ENCODE peak calls at places on chromosomes 5 and 9, in four cellular contexts. S is T follicular helper cell; Q is stimulated activated CD4-positive, alpha-beta T cell treated with anti-CD3 and anti-CD28 coated beads, Interleukin-2, amount 100 ng/mL, for 48 hours; P is mucosa of gallbladder. C is an unnamed sample.

GRCh38 chr9:71619926-71620325 is 148.4 kb downstream of the CEMIP2 start:
- DNase-seq in S (no peak), Q (no peak), P (no peak), C (no peak)

GRCh38 chr5:134948929-134949328 is 18.8 kb upstream of the CATSPER3 start:
- DNase-seq in Q (no peak), P (no peak), S (no peak), C (no peak)

GRCh38 chr5:79956173-79956670 is 34.8 kb downstream of the MTX3 start:
- DNase-seq in Q (no peak), S (no peak), P (no peak), C (no peak)

GRCh38 chr5:79172269-79172668 is 60.7 kb downstream of the BHMT start:
- DNase-seq in P (no peak), Q (no peak), S (no peak), C (no peak)

GRCh38 chr5:178114325-178115135 is 1.2 kb downstream of the N4BP3 start:
- DNase-seq in Q (peak; percentile 32), P (no peak), S (no peak), C (no peak)

GRCh38 chr9:21028476-21028875 is 3.0 kb downstream of the HACD4 start:
- DNase-seq in S (no peak), P (no peak), Q (no peak), C (no peak)

GRCh38 chr5:160369990-160370712 is at the start of gene C1QTNF2:
- DNase-seq in S (no peak), P (peak; percentile 39), Q (peak; percentile 8), C (peak; percentile 9)

GRCh38 chr5:6705959-6706358 is 7.3 kb upstream of the TENT4A start:
- DNase-seq in P (no peak), Q (no peak), S (no peak), C (no peak)

GRCh38 chr5:61638476-61638875 is 306.4 kb downstream of the ZSWIM6 start:
- DNase-seq in Q (no peak), S (no peak), P (no peak), C (no peak)

GRCh38 chr9:133855802-133856592 is 117.8 kb upstream of the SARDH start:
- DNase-seq in Q (no peak), S (no peak), P (peak; percentile 73), C (peak; percentile 59)

GRCh38 chr5:180818275-180818674 is 15.7 kb upstream of the MGAT1 start:
- DNase-seq in Q (no peak), P (no peak), S (no peak), C (no peak)